ENCODE peak calls at places on chromosome 5, in nine cellular contexts. J is transverse colon; D is spleen; Z is psoas muscle; L is IMR-90; F is PC-3; Y is CD4-positive, alpha-beta T cell; R is upper lobe of right lung; G is esophagus squamous epithelium. A is an unnamed sample.
A peak's percentile ranks its signal among the peaks of the same experiment; 100 is the strongest.

GRCh38 chr5:171158581-171158980 is 150.5 kb upstream of the TLX3 start:
- DNase-seq in J (no peak), D (no peak), Z (no peak), L (no peak), F (no peak), Y (no peak), R (no peak), G (no peak), A (peak; percentile 51)

GRCh38 chr5:179699640-179700298 is 1.0 kb downstream of the CANX start:
- DNase-seq in J (peak; percentile 27), D (no peak), Z (no peak), L (peak; percentile 36), F (peak; percentile 8), Y (no peak), R (peak; percentile 19), G (no peak), A (no peak)

GRCh38 chr5:166488560-166488959 is 1802.9 kb upstream of the WWC1 start:
- DNase-seq in J (no peak), D (no peak), Z (no peak), L (no peak), F (no peak), Y (no peak), R (no peak), G (no peak), A (no peak)

GRCh38 chr5:75670571-75670970 is 46.7 kb downstream of the POC5 start:
- DNase-seq in J (no peak), D (no peak), Z (no peak), L (peak; percentile 28), F (no peak), Y (no peak), R (no peak), G (no peak), A (no peak)

GRCh38 chr5:113271753-113272454 is 162.9 kb downstream of the TSSK1B start:
- DNase-seq in J (no peak), D (no peak), Z (no peak), L (no peak), F (peak; percentile 27), Y (no peak), R (no peak), G (no peak), A (no peak)

GRCh38 chr5:99019812-99020697 is 91.2 kb upstream of the CHD1 start:
- DNase-seq in J (no peak), D (no peak), Z (no peak), L (peak; percentile 87), F (peak; percentile 94), Y (no peak), R (no peak), G (no peak), A (peak; percentile 59)

GRCh38 chr5:143436871-143437270 is 33.4 kb upstream of the NR3C1 start:
- DNase-seq in J (no peak), D (no peak), Z (no peak), L (peak; percentile 7), F (peak; percentile 66), Y (no peak), R (no peak), G (no peak), A (no peak)

GRCh38 chr5:454936-455335 is 12.0 kb downstream of the EXOC3 start:
- DNase-seq in J (peak; percentile 5), D (peak; percentile 65), Z (no peak), L (no peak), F (no peak), Y (no peak), R (peak; percentile 48), G (no peak), A (no peak)

GRCh38 chr5:40681351-40682311 is 1.9 kb downstream of the PTGER4 start:
- DNase-seq in J (peak; percentile 45), D (peak; percentile 93), Z (peak; percentile 42), L (no peak), F (no peak), Y (no peak), R (peak; percentile 80), G (peak; percentile 17), A (no peak)

GRCh38 chr5:110853267-110853666 is 114.5 kb downstream of the SLC25A46 start:
- DNase-seq in J (no peak), D (no peak), Z (no peak), L (peak; percentile 21), F (peak; percentile 40), Y (no peak), R (no peak), G (no peak), A (peak; percentile 80)

GRCh38 chr5:156093024-156093423 is 233.9 kb upstream of the SGCD start:
- DNase-seq in J (no peak), D (no peak), Z (no peak), L (no peak), F (no peak), Y (no peak), R (no peak), G (no peak), A (no peak)

GRCh38 chr5:32421075-32421474 is 23.5 kb downstream of the ZFR start:
- DNase-seq in J (no peak), D (no peak), Z (no peak), L (no peak), F (no peak), Y (no peak), R (no peak), G (no peak), A (no peak)

GRCh38 chr5:32420506-32420905 is 24.0 kb downstream of the ZFR start:
- DNase-seq in J (no peak), D (no peak), Z (no peak), L (peak; percentile 59), F (no peak), Y (no peak), R (no peak), G (no peak), A (no peak)

GRCh38 chr5:32426440-32427151 is 17.9 kb downstream of the ZFR start:
- DNase-seq in J (no peak), D (no peak), Z (no peak), L (no peak), F (no peak), Y (no peak), R (no peak), G (no peak), A (no peak)

GRCh38 chr5:32419791-32420190 is 24.7 kb downstream of the ZFR start:
- DNase-seq in J (no peak), D (no peak), Z (peak; percentile 29), L (no peak), F (no peak), Y (no peak), R (no peak), G (no peak), A (no peak)

DNA sequence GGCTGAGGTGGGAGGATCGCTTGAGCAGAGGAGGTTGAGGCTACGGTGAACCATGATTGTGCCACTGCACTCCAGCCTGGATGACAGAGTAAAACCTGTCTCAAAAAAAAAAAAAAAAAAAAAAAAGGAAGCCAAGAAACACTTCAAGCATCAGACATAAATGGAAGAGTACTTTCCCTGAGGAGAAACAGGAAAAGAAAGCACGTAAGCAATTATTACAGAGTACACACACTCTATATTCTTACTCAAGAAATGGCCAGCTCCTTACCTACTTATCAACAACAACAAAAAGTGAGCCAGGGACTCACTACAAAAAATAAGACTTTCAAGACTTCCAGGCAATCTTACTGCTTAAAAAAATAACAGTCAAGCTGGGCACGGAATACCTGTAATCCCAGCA is 21.8 kb downstream of the ZFR start:
- DNase-seq in J (no peak), D (no peak), Z (no peak), L (no peak), F (no peak), Y (no peak), R (no peak), G (no peak), A (no peak)
- H3K27ac ChIP-seq in J (no peak overlapping the region), D (no peak overlapping the region), Z (no peak overlapping the region), L (no peak overlapping the region), F (no peak overlapping the region), Y (no peak overlapping the region), R (no peak overlapping the region), G (no peak overlapping the region), A (no peak overlapping the region)

GRCh38 chr5:69418559-69418958 is 3.6 kb downstream of the MARVELD2 start:
- DNase-seq in J (no peak), D (no peak), Z (no peak), L (no peak), F (no peak), Y (no peak), R (no peak), G (no peak), A (no peak)

GRCh38 chr5:69415584-69415958 is 655 bp downstream of the MARVELD2 start:
- DNase-seq in J (peak; percentile 26), D (no peak), Z (no peak), L (no peak), F (peak; percentile 27), Y (no peak), R (peak; percentile 67), G (no peak), A (no peak)

GRCh38 chr5:69416699-69417098 is 1.8 kb downstream of the MARVELD2 start:
- DNase-seq in J (no peak), D (no peak), Z (no peak), L (no peak), F (no peak), Y (no peak), R (no peak), G (no peak), A (peak; percentile 68)

GRCh38 chr5:69416180-69416579 is 1.3 kb downstream of the MARVELD2 start:
- DNase-seq in J (no peak), D (no peak), Z (no peak), L (no peak), F (no peak), Y (no peak), R (no peak), G (no peak), A (peak; percentile 15)

DNA sequence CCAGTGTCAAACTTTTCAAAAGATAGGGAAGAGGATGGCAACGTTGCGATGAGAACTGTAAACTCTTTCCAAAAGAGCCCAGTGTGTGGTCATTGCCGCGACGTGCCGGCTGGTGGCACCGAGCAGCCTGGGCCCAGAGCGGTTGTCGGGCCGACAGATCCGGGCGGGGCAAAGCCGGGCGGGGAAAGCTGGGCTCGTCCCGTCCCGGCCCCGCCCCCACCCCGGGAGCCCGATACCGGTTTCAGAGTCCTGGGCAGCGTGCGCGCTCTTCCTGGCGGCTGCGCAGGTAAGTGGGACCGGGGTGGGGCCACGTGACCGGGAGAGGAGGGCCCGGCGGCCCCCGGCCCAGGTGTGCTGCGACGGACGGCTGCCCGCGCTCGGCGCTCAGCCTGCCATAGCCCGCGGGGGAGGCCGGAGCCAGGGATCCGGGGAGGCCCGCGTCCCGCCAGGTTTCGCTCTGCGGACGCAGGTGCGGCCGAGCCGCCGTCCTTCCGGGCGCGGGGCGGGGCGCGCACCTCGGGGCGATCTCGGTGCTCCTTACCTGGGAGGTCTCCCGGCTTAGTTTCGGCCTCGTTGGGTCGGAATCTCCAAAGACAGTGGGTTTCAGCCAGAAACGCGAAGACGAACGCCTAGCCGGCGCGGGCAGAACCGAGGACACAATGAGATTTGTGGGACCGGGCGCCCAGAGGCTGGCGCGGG is at the start of gene MARVELD2:
- DNase-seq in J (peak; percentile 94), D (peak; percentile 90), Z (peak; percentile 40), L (peak; percentile 6), F (peak; percentile 90), Y (peak; percentile 38), R (peak; percentile 97), G (no peak), A (peak; percentile 80)
- TF ChIP-seq CTCF in J (peak; percentile 17), D (no peak), Z (no peak), L (peak; percentile 34), F (peak; percentile 55), Y (no peak), R (peak; percentile 54), G (peak; percentile 15), A (peak; percentile 71)

GRCh38 chr5:154470949-154471870 is 6.8 kb downstream of the HAND1 start:
- DNase-seq in J (no peak), D (no peak), Z (no peak), L (no peak), F (peak; percentile 6), Y (no peak), R (no peak), G (no peak), A (no peak)
- H3K27me3 ChIP-seq in J (peaks cover 85% of the 10 kb centered on the region), D (peaks cover 97% of the 10 kb centered on the region), Z (peaks cover 35% of the 10 kb centered on the region), L (peaks cover 64% of the 10 kb centered on the region), F (peaks cover 62% of the 10 kb centered on the region), Y (peaks cover 66% of the 10 kb centered on the region), R (peaks cover 79% of the 10 kb centered on the region), G (peaks cover 17% of the 10 kb centered on the region), A (peaks cover 65% of the 10 kb centered on the region)

GRCh38 chr5:133253661-133254060 is 201.8 kb downstream of the HSPA4 start:
- DNase-seq in J (no peak), D (no peak), Z (no peak), L (no peak), F (no peak), Y (no peak), R (no peak), G (no peak), A (no peak)
- H3K27ac ChIP-seq in J (no peak overlapping the region), D (no peak overlapping the region), Z (no peak overlapping the region), L (no peak overlapping the region), F (no peak overlapping the region), Y (no peak overlapping the region), R (no peak overlapping the region), G (no peak overlapping the region), A (no peak overlapping the region)